ENCODE peak calls at places on chromosome 6, in six cellular contexts. L is sigmoid colon, H is PC-3, A is GM06990, X is HCEC 1CT, O is fibroblast of lung. U is an unnamed sample.

GRCh38 chr6:156778615-156779205 is 1.5 kb downstream of the ARID1B start:
- DNase-seq in H (peak), O (peak), L (peak), A (peak), X (peak), U (peak)

GRCh38 chr6:109059591-109060021 is 35.0 kb downstream of the SESN1 start:
- DNase-seq in A (no peak), H (peak), O (peak), X (peak), L (no peak), U (no peak)

GRCh38 chr6:113994934-113995342 is 24.0 kb upstream of the HDAC2 start:
- DNase-seq in L (no peak), H (peak), X (peak), O (peak), A (peak), U (no peak)

GRCh38 chr6:44497807-44498206 is 110.3 kb downstream of the CDC5L start:
- DNase-seq in A (no peak), O (no peak), L (no peak), H (no peak), X (no peak), U (no peak)

GRCh38 chr6:108798672-108799355 is 49.4 kb upstream of the ARMC2 start:
- DNase-seq in H (no peak), L (no peak), X (no peak), A (no peak), O (no peak), U (no peak)

GRCh38 chr6:3742426-3743344 is 8.8 kb downstream of the PXDC1 start:
- DNase-seq in X (peak), O (peak), H (peak), A (peak), L (peak), U (peak)

GRCh38 chr6:2854394-2854982 is 12.8 kb upstream of the SERPINB1 start:
- DNase-seq in X (no peak), H (no peak), A (no peak), O (no peak), L (no peak), U (no peak)

GRCh38 chr6:125312950-125313349 is 11.2 kb upstream of the HDDC2 start:
- DNase-seq in X (no peak), H (no peak), L (no peak), A (no peak), O (no peak), U (no peak)

GRCh38 chr6:1908784-1909183 is 299.1 kb downstream of the FOXC1 start:
- DNase-seq in O (peak), L (no peak), H (peak), X (no peak), A (no peak), U (no peak)

GRCh38 chr6:136526196-136526930 is 23.9 kb downstream of the MAP7 start:
- DNase-seq in X (peak), H (no peak), O (peak), L (peak), A (no peak), U (no peak)

GRCh38 chr6:31352497-31353368 is 4.2 kb downstream of the HLA-B start:
- DNase-seq in H (no peak), X (no peak), A (peak), O (no peak), L (no peak), U (no peak)

GRCh38 chr6:11536795-11537194 is 754 bp upstream of the TMEM170B start:
- DNase-seq in O (no peak), L (no peak), X (no peak), A (no peak), H (no peak), U (no peak)

GRCh38 chr6:7532232-7532631 is 9.2 kb upstream of the DSP start:
- DNase-seq in A (no peak), X (no peak), H (peak), O (no peak), L (no peak), U (no peak)

GRCh38 chr6:111925296-111925695 is 52.0 kb upstream of the FYN start:
- DNase-seq in A (no peak), X (peak), O (peak), L (no peak), H (peak), U (no peak)

GRCh38 chr6:34469499-34469898 is 3.6 kb downstream of the PACSIN1 start:
- DNase-seq in A (no peak), H (no peak), L (no peak), O (no peak), X (no peak), U (no peak)

GRCh38 chr6:10552237-10552810 is 31.2 kb downstream of the GCNT2 start:
- DNase-seq in X (no peak), O (no peak), L (no peak), A (no peak), H (no peak), U (no peak)

GRCh38 chr6:111850288-111850937 is 22.8 kb downstream of the FYN start:
- DNase-seq in H (no peak), L (no peak), O (peak), A (no peak), X (no peak), U (no peak)

GRCh38 chr6:12010635-12011275 is 1.4 kb upstream of the HIVEP1 start:
- DNase-seq in L (peak), X (peak), O (no peak), A (peak), H (no peak), U (peak)

GRCh38 chr6:144185133-144185836 is 35.0 kb downstream of the STX11 start:
- DNase-seq in A (no peak), L (no peak), O (peak), H (peak), X (no peak), U (no peak)

GRCh38 chr6:85865665-85866372 is 223.1 kb upstream of the SYNCRIP start:
- DNase-seq in O (peak), L (no peak), A (no peak), X (peak), H (peak), U (no peak)

GRCh38 chr6:167047554-167047953 is 48.4 kb downstream of the CEP43 start:
- DNase-seq in L (no peak), H (no peak), A (peak), O (no peak), X (no peak), U (peak)

GRCh38 chr6:63690210-63690609 is 54.6 kb downstream of the PHF3 start:
- DNase-seq in A (no peak), X (no peak), O (no peak), L (no peak), H (no peak), U (no peak)

GRCh38 chr6:13429406-13429753 is 58.0 kb downstream of the GFOD1 start:
- DNase-seq in O (no peak), X (no peak), L (no peak), A (no peak), H (no peak), U (no peak)

GRCh38 chr6:153214439-153214838 is 83.4 kb upstream of the RGS17 start:
- DNase-seq in A (no peak), L (no peak), X (peak), O (no peak), H (no peak), U (no peak)

GRCh38 chr6:95574811-95575210 is 2.5 kb upstream of the MANEA start:
- DNase-seq in X (peak), L (no peak), H (peak), A (no peak), O (peak), U (no peak)

GRCh38 chr6:15876406-15876805 is 213.6 kb upstream of the DTNBP1 start:
- DNase-seq in L (no peak), A (peak), H (peak), X (no peak), O (peak), U (no peak)

GRCh38 chr6:165967768-165968408 is 199.8 kb downstream of the TBXT start:
- DNase-seq in L (no peak), X (no peak), A (no peak), H (no peak), O (no peak), U (no peak)

GRCh38 chr6:10418862-10419748 is 4.2 kb upstream of the TFAP2A start:
- DNase-seq in A (peak), L (no peak), O (peak), X (no peak), H (peak), U (no peak)

GRCh38 chr6:99241905-99242534 is 107.5 kb downstream of the FAXC start:
- DNase-seq in O (peak), L (no peak), X (peak), A (no peak), H (peak), U (no peak)

GRCh38 chr6:113825776-113826175 is 31.4 kb upstream of the MARCKS start:
- DNase-seq in L (peak), O (peak), H (no peak), X (no peak), A (no peak), U (peak)

GRCh38 chr6:64479134-64479533 is 843.5 kb downstream of the PHF3 start:
- DNase-seq in H (no peak), A (no peak), L (no peak), X (no peak), O (no peak), U (no peak)

GRCh38 chr6:119147101-119148053 is 68.9 kb upstream of the FAM184A start:
- DNase-seq in H (peak), A (peak), X (peak), L (peak), O (peak), U (no peak)

GRCh38 chr6:31004285-31004684 is 6.0 kb upstream of the MUC22 start:
- DNase-seq in O (peak), A (peak), X (no peak), H (peak), L (no peak), U (no peak)

GRCh38 chr6:134253681-134254080 is 64.2 kb downstream of the SGK1 start:
- DNase-seq in L (no peak), O (peak), A (no peak), X (no peak), H (no peak), U (no peak)